ENCODE peak calls at places on chromosomes 12 and 14, in four cellular contexts. X is GM12891, Q is K562, K is GM12878. C is an unnamed sample.

GRCh38 chr12:75137896-75138295 is 71.7 kb downstream of the KCNC2 start:
- DNase-seq in Q (no peak), K (no peak), X (no peak), C (no peak)

GRCh38 chr14:65500075-65500474 is 87.5 kb downstream of the FUT8 start:
- DNase-seq in K (no peak), X (no peak), Q (no peak), C (no peak)

GRCh38 chr12:83318386-83318971 is 631.8 kb downstream of the TMTC2 start:
- DNase-seq in Q (no peak), K (no peak), X (no peak), C (no peak)

GRCh38 chr12:113467154-113467513 is 4.5 kb downstream of the LHX5 start:
- DNase-seq in Q (peak; percentile 33), X (peak; percentile 12), K (no peak), C (no peak)

GRCh38 chr12:30962047-30962446 is 35.5 kb downstream of the TSPAN11 start:
- DNase-seq in K (no peak), Q (no peak), X (no peak), C (no peak)

GRCh38 chr12:32907166-32907565 is 10.6 kb upstream of the PKP2 start:
- DNase-seq in Q (no peak), X (no peak), K (no peak), C (no peak)

GRCh38 chr14:52992236-52992635 is 41.4 kb upstream of the FERMT2 start:
- DNase-seq in X (no peak), K (no peak), Q (no peak), C (no peak)

GRCh38 chr12:13211191-13211858 is 14.8 kb downstream of the EMP1 start:
- DNase-seq in Q (no peak), K (no peak), X (no peak), C (no peak)

GRCh38 chr14:102231476-102232347 is 73.3 kb downstream of the MOK start:
- DNase-seq in X (no peak), Q (no peak), K (no peak), C (no peak)

GRCh38 chr12:126038434-126038833 is 973.2 kb downstream of the AACS start:
- DNase-seq in X (no peak), Q (no peak), K (no peak), C (no peak)

GRCh38 chr14:71142375-71143038 is 235.2 kb downstream of the PCNX1 start:
- DNase-seq in Q (no peak), X (no peak), K (peak; percentile 63), C (peak; percentile 76)

GRCh38 chr12:78698747-78699146 is 165.8 kb upstream of the SYT1 start:
- DNase-seq in X (no peak), K (no peak), Q (no peak), C (no peak)

GRCh38 chr12:56833780-56834179 is 70.7 kb downstream of the HSD17B6 start:
- DNase-seq in K (no peak), X (no peak), Q (peak; percentile 26), C (no peak)

GRCh38 chr12:102960766-102961487 is 3.5 kb downstream of the ASCL1 start:
- DNase-seq in Q (no peak), K (no peak), X (no peak), C (no peak)

GRCh38 chr14:81137316-81137715 is 83.4 kb downstream of the GTF2A1 start:
- DNase-seq in Q (no peak), X (no peak), K (no peak), C (no peak)

GRCh38 chr12:60278209-60278608 is 682.4 kb downstream of the SLC16A7 start:
- DNase-seq in Q (no peak), X (no peak), K (no peak), C (no peak)

GRCh38 chr12:63083046-63083445 is 68.0 kb downstream of the AVPR1A start:
- DNase-seq in Q (no peak), X (no peak), K (no peak), C (no peak)

GRCh38 chr12:22477166-22477893 is 67.0 kb downstream of the C2CD5 start:
- DNase-seq in X (no peak), K (no peak), Q (no peak), C (no peak)

GRCh38 chr12:26651566-26652188 is 181.3 kb downstream of the ITPR2 start:
- DNase-seq in X (peak; percentile 23), Q (peak; percentile 70), K (peak; percentile 21), C (peak; percentile 56)

GRCh38 chr14:105452963-105453362 is 21.7 kb upstream of the CRIP2 start:
- DNase-seq in X (no peak), K (no peak), Q (no peak), C (no peak)

GRCh38 chr12:20602671-20603402 is 92.3 kb upstream of the SLCO1C1 start:
- DNase-seq in X (no peak), K (no peak), Q (no peak), C (no peak)

GRCh38 chr12:51011960-51012359 is 14.2 kb downstream of the SLC11A2 start:
- DNase-seq in K (no peak), Q (no peak), X (no peak), C (no peak)

GRCh38 chr12:57397441-57397840 is 33.4 kb downstream of the R3HDM2 start:
- DNase-seq in K (no peak), Q (no peak), X (no peak), C (no peak)

GRCh38 chr12:153080-153746 is 60.7 kb downstream of the SLC6A12 start:
- DNase-seq in K (no peak), X (peak; percentile 84), Q (peak; percentile 81), C (peak; percentile 59)

GRCh38 chr14:90277581-90278198 is 21.3 kb downstream of the PSMC1 start:
- DNase-seq in K (no peak), Q (no peak), X (no peak), C (no peak)

GRCh38 chr12:38890102-38890501 is 15.3 kb downstream of the CPNE8 start:
- DNase-seq in X (no peak), Q (no peak), K (no peak), C (no peak)

GRCh38 chr12:122841544-122842321 is 6.5 kb downstream of the HIP1R start:
- DNase-seq in Q (no peak), K (no peak), X (no peak), C (no peak)

GRCh38 chr14:60323199-60323891 is 74.3 kb downstream of the PPM1A start:
- DNase-seq in Q (no peak), K (no peak), X (no peak), C (no peak)

GRCh38 chr14:64209428-64210165 is 84.6 kb downstream of the ESR2 start:
- DNase-seq in X (no peak), Q (no peak), K (peak; percentile 48), C (peak; percentile 39)

GRCh38 chr12:88052686-88053085 is 23.5 kb upstream of the C12orf50 start:
- DNase-seq in Q (peak; percentile 56), K (no peak), X (no peak), C (peak; percentile 36)

GRCh38 chr12:104958946-104959841 is 1.1 kb upstream of the SLC41A2 start:
- DNase-seq in Q (peak; percentile 28), X (no peak), K (no peak), C (no peak)

GRCh38 chr12:30696486-30696885 is 817 bp upstream of the IPO8 start:
- DNase-seq in X (peak; percentile 1), Q (no peak), K (no peak), C (no peak)

GRCh38 chr12:93197067-93197593 is 180.6 kb upstream of the NUDT4 start:
- DNase-seq in X (no peak), Q (no peak), K (no peak), C (no peak)

GRCh38 chr14:61585598-61586538 is 109.4 kb upstream of the HIF1A start:
- DNase-seq in K (no peak), X (no peak), Q (no peak), C (no peak)

GRCh38 chr12:8491848-8492530 is 21.3 kb upstream of the CLEC4D start:
- DNase-seq in Q (no peak), K (no peak), X (no peak), C (no peak)

GRCh38 chr12:8493084-8493483 is 20.2 kb upstream of the CLEC4D start:
- DNase-seq in X (peak; percentile 31), K (peak; percentile 72), Q (no peak), C (peak; percentile 92)
- TF ChIP-seq SPI1 in X (peak; percentile 85), K (peak; percentile 71), Q (no peak), C (peak; percentile 72)

GRCh38 chr12:76621582-76622024 is 62.0 kb upstream of the OSBPL8 start:
- DNase-seq in K (peak; percentile 21), X (peak; percentile 17), Q (peak; percentile 80), C (peak; percentile 25)
- TF ChIP-seq POLR2AphosphoS5 in K (no peak), X (no peak), Q (no peak), C (no peak)

DNA sequence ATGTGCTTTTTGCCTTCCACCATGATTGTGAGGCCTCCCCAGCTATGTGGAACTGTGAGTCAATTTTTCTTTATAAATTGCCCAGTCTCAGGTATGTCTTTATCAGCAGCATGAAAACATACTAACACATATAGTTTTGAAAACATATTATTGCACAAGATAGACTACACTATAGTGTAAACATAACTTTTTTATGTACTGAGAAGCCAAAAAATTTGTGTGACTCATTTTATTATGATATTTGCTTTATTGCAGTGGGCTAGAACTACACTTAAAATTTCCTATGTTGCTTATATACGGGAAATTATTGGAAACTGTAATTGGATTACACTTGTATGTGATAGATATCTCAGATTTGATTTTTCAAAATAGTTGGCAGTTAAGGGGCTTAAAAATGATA is 885.5 kb upstream of the FBXO33 start:
- DNase-seq in Q (no peak), X (no peak), K (no peak), C (no peak)
- TF ChIP-seq SPI1 in Q (no peak), X (no peak), K (no peak), C (no peak)

GRCh38 chr12:89936631-89937030 is 228.0 kb upstream of the ATP2B1 start:
- DNase-seq in Q (no peak), X (no peak), K (no peak), C (no peak)

GRCh38 chr12:89935850-89936249 is 227.2 kb upstream of the ATP2B1 start:
- DNase-seq in Q (no peak), X (no peak), K (peak; percentile 42), C (no peak)

GRCh38 chr12:89933911-89934310 is 225.3 kb upstream of the ATP2B1 start:
- DNase-seq in Q (no peak), K (no peak), X (no peak), C (no peak)

GRCh38 chr12:89928467-89928866 is 219.8 kb upstream of the ATP2B1 start:
- DNase-seq in K (no peak), Q (no peak), X (no peak), C (no peak)

GRCh38 chr12:89932950-89933349 is 224.3 kb upstream of the ATP2B1 start:
- DNase-seq in K (no peak), X (no peak), Q (no peak), C (no peak)
- TF ChIP-seq POLR2AphosphoS5 in K (no peak), X (no peak), Q (no peak), C (no peak)

GRCh38 chr12:67391034-67391433 is 121.9 kb downstream of the CAND1 start:
- DNase-seq in Q (no peak), K (no peak), X (no peak), C (no peak)

GRCh38 chr12:67391656-67392055 is 122.5 kb downstream of the CAND1 start:
- DNase-seq in X (no peak), Q (no peak), K (no peak), C (no peak)

DNA sequence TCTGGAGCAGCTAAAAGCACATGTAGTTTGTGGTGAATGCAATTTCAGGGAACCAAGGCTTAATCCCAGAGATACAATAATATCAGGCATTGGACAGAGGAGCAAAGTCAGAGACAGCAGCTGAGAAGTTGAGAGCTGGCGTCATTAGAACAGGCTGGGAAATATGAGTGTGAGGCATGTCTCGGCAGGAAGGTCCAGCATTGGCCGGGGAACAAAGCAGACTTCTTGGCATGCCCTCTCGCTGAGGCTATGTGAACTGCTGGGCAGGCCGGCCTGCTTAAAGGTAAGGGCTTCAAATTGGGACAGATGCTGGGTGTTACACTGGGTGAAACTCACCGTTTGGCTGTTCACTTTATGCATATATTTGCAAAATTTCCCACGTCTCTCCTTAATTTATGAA is 125.4 kb downstream of the CAND1 start:
- DNase-seq in X (no peak), Q (no peak), K (no peak), C (no peak)
- TF ChIP-seq SPI1 in X (no peak), Q (no peak), K (no peak), C (no peak)

C was measured in HL-60.